ENCODE peak calls at places on chromosomes 5 and 9, in eight cellular contexts. X is K562, Q is keratinocyte, L is endodermal cell, V is fibroblast of lung, G is astrocyte, R is neural progenitor cell, W is kidney. Y is an unnamed sample.

GRCh38 chr9:112086627-112087026 is 88.5 kb downstream of the SUSD1 start:
- DNase-seq in W (no peak), L (no peak), G (no peak), X (peak; percentile 29), R (peak; percentile 44), V (peak; percentile 44), Q (no peak), Y (no peak)

GRCh38 chr5:17896605-17897004 is 262.3 kb downstream of the TAF11L14 start:
- DNase-seq in R (no peak), X (no peak), V (peak; percentile 46), W (no peak), G (no peak), L (no peak), Q (no peak), Y (no peak)

GRCh38 chr9:130847306-130848217 is 12.5 kb downstream of the ABL1 start:
- DNase-seq in R (peak; percentile 47), X (peak; percentile 66), L (peak; percentile 78), G (peak; percentile 100), V (peak; percentile 100), Q (peak; percentile 74), W (peak; percentile 79), Y (peak; percentile 48)

GRCh38 chr9:133558191-133559126 is 24.0 kb downstream of the ADAMTSL2 start:
- DNase-seq in W (no peak), L (peak; percentile 76), G (peak; percentile 78), R (peak; percentile 52), V (peak; percentile 69), X (peak; percentile 65), Q (no peak), Y (no peak)

GRCh38 chr9:134622896-134623407 is 18.7 kb upstream of the COL5A1 start:
- DNase-seq in X (no peak), R (no peak), G (no peak), V (no peak), L (peak; percentile 32), Q (no peak), W (no peak), Y (no peak)

GRCh38 chr5:79493596-79494343 is 20.2 kb downstream of the HOMER1 start:
- DNase-seq in X (no peak), Q (no peak), V (no peak), R (no peak), L (no peak), W (no peak), G (no peak), Y (no peak)

GRCh38 chr5:67693956-67694564 is 497.5 kb upstream of the CD180 start:
- DNase-seq in V (peak; percentile 98), G (peak; percentile 31), L (no peak), X (no peak), R (no peak), W (peak; percentile 89), Q (no peak), Y (peak; percentile 23)

GRCh38 chr9:134419684-134420076 is 93.4 kb downstream of the RXRA start:
- DNase-seq in R (peak; percentile 66), X (peak; percentile 16), W (no peak), Q (no peak), L (peak; percentile 92), G (no peak), V (no peak), Y (no peak)

GRCh38 chr9:128276008-128276573 is at the start of gene SWI5:
- DNase-seq in W (peak; percentile 100), R (peak; percentile 100), Q (peak; percentile 98), G (peak; percentile 90), V (peak; percentile 100), L (peak; percentile 100), X (peak; percentile 100), Y (peak; percentile 100)

GRCh38 chr5:140402258-140403074 is 833 bp downstream of the ANKHD1 start:
- DNase-seq in V (peak; percentile 41), Q (no peak), R (peak; percentile 84), X (peak; percentile 76), W (no peak), L (peak; percentile 91), G (peak; percentile 36), Y (peak; percentile 45)

GRCh38 chr9:129894106-129894823 is 59.0 kb downstream of the USP20 start:
- DNase-seq in R (no peak), W (no peak), G (no peak), L (no peak), Q (no peak), X (no peak), V (no peak), Y (no peak)

GRCh38 chr5:23001120-23001519 is 148.0 kb upstream of the CDH12 start:
- DNase-seq in L (no peak), R (no peak), G (no peak), V (no peak), W (no peak), X (no peak), Q (no peak), Y (no peak)

GRCh38 chr9:25681270-25681669 is 3.0 kb upstream of the TUSC1 start:
- DNase-seq in V (peak; percentile 38), Q (no peak), L (no peak), R (no peak), G (peak; percentile 61), W (no peak), X (no peak), Y (no peak)

GRCh38 chr9:104991144-104991953 is 63.4 kb upstream of the ABCA1 start:
- DNase-seq in X (peak; percentile 87), L (peak; percentile 88), Q (peak; percentile 33), V (peak; percentile 87), W (peak; percentile 96), G (peak; percentile 78), R (peak; percentile 90), Y (peak; percentile 91)

DNA sequence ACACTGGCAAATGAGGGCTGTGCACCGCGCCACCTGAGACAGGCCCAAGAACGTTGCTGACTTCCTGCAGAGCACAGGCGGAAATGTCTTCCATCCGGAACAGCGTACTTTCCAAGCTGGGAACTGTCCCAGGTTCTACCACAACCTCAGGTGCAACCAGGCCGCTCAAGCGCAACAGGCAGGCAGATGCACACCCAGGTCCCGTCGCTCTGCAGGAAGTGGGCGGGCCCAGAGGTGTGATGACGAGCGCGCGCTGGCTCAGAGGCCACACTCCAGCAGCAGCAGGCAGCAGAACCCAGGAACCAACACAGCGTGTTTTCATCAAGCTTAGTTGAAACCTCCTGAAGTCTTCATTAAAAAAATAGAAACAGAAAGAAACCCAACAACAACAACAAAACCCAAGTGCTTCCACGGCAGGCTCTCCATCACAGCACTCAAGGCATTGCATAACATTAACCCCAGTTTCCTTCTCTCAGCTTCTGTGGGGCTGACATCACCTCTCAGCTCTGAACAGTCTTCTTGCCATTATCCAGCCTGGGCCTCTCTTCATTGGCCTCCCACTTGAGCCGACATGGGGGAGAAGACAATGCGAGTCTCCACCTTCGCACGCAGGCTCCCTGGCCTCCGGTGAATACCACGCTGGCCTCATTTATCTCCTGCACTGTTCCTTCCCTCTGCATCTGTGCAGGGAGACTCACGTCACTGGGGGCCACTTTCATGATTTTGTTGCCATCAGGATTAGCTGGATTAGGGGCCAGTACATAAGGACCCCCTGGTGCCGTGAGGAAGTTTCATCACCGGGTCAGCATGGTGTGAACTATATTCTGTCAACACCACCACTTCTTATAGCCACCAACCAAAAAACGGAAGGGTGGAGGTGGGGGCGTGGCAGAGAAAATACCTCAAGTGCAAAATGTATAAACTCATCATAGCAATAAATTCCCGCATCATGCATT is 22.1 kb downstream of the PTCH1 start:
- DNase-seq in R (peak; percentile 65), X (peak; percentile 26), W (peak; percentile 96), G (peak; percentile 64), L (peak; percentile 87), Q (no peak), V (peak; percentile 37), Y (peak; percentile 78)
- H3K9ac ChIP-seq in R (no peak overlapping the region), X (no peak overlapping the region), W (no peak overlapping the region), G (no peak overlapping the region), L (no peak overlapping the region), Q (no peak overlapping the region), V (no peak overlapping the region), Y (no peak overlapping the region)

GRCh38 chr9:20358201-20358600 is 264.1 kb downstream of the MLLT3 start:
- DNase-seq in V (peak; percentile 30), R (no peak), Q (peak; percentile 40), X (no peak), G (peak; percentile 34), L (no peak), W (no peak), Y (no peak)

GRCh38 chr9:20353931-20354652 is 268.2 kb downstream of the MLLT3 start:
- DNase-seq in G (no peak), Q (no peak), L (no peak), W (no peak), X (no peak), V (no peak), R (no peak), Y (no peak)

GRCh38 chr9:20356392-20357206 is 265.7 kb downstream of the MLLT3 start:
- DNase-seq in V (peak; percentile 91), Q (no peak), L (peak; percentile 88), R (peak; percentile 89), X (peak; percentile 1), G (peak; percentile 66), W (peak; percentile 66), Y (peak; percentile 77)

GRCh38 chr9:20355022-20355421 is 267.3 kb downstream of the MLLT3 start:
- DNase-seq in W (no peak), Q (peak; percentile 17), R (no peak), V (peak; percentile 88), L (no peak), X (no peak), G (peak; percentile 74), Y (no peak)

DNA sequence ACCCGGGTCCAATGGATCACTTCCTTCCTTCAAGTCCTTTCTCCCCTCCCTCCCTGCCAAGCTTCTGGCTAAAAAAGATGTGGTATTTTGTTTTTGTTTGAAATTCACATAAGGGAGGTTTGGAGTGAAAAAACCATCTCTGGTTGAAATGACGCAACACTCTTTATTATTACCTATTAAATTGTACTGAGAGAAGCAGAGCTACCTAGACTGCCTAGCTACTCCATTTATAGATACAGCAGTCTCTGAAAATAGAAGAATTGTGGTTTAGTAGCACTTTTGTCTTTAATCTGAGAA is 265.1 kb downstream of the MLLT3 start:
- DNase-seq in X (no peak), V (no peak), Q (no peak), L (no peak), R (no peak), G (no peak), W (no peak), Y (no peak)
- H3K4me3 ChIP-seq in X (no peak overlapping the region), V (no peak overlapping the region), Q (no peak overlapping the region), L (peak overlapping the region; percentile 64), R (peak overlapping the region; percentile 38), G (no peak overlapping the region), W (no peak overlapping the region), Y (no peak overlapping the region)

GRCh38 chr5:821504-821903 is 29.3 kb downstream of the ZDHHC11 start:
- DNase-seq in V (no peak), L (no peak), X (no peak), G (no peak), Q (no peak), W (no peak), R (no peak), Y (no peak)
- TF ChIP-seq CTCF in V (no peak), L (no peak), X (no peak), G (no peak), Q (no peak), W (no peak), R (no peak), Y (no peak)

GRCh38 chr5:146924132-146924531 is 45.6 kb upstream of the PPP2R2B start:
- DNase-seq in W (no peak), L (no peak), G (no peak), X (no peak), V (no peak), Q (no peak), R (no peak), Y (no peak)

DNA sequence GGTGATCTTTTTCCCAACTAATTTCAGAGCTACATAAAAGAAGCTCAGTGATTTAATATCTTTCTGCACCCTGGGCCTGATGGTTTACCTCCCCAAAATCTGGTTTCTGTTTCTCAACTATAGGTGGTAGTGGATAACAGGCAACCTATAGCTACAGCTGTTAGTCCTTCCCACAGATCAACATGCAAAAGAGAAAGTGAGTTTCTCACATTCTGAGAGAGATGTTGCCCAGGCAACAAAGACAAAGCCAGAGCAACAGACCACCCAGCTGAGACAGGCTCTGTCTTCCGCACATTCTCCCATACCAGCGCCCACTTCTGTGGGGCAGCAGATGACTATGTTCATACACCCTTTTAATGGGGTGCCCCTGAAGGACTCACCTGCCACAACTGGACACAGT is 40.7 kb upstream of the PPP2R2B start:
- DNase-seq in R (peak; percentile 79), L (peak; percentile 86), Q (no peak), W (no peak), G (no peak), X (no peak), V (no peak), Y (no peak)
- H3K9ac ChIP-seq in R (no peak overlapping the region), L (no peak overlapping the region), Q (no peak overlapping the region), W (no peak overlapping the region), G (no peak overlapping the region), X (no peak overlapping the region), V (no peak overlapping the region), Y (no peak overlapping the region)

Y was measured in colonic mucosa.